ENCODE peak calls at places on chromosomes 5 and 9, in nine cellular contexts. M is AG04450, Z is ovary, J is activated B cell treated with CpG ODN at 0.5 μM for 24 hours, T is endothelial cell, Y is H9, P is cardiac muscle cell, C is AG09319, L is osteocyte. U is an unnamed sample.
A peak's percentile ranks its signal among the peaks of the same experiment; 100 is the strongest.

GRCh38 chr5:82234880-82235279 is 43.3 kb downstream of the RPS23 start:
- DNase-seq in Z (no peak), P (no peak), J (no peak), Y (no peak), T (no peak), L (no peak), C (no peak), M (no peak), U (no peak)

GRCh38 chr5:9932770-9933169 is 302.6 kb upstream of the TAS2R1 start:
- DNase-seq in T (no peak), J (no peak), Y (no peak), L (no peak), M (peak; percentile 18), C (no peak), P (peak; percentile 52), Z (no peak), U (no peak)

GRCh38 chr9:1890806-1891205 is 124.3 kb upstream of the SMARCA2 start:
- DNase-seq in Y (no peak), J (no peak), M (no peak), Z (no peak), L (no peak), P (peak; percentile 17), T (no peak), C (no peak), U (no peak)

GRCh38 chr9:124054671-124055212 is 43.2 kb downstream of the LHX2 start:
- DNase-seq in L (no peak), Y (no peak), P (peak; percentile 96), M (peak; percentile 48), C (peak; percentile 40), Z (no peak), J (no peak), T (no peak), U (no peak)

GRCh38 chr9:81814794-81815464 is 113.3 kb upstream of the SPATA31D4 start:
- DNase-seq in J (no peak), L (no peak), P (no peak), Y (no peak), M (no peak), T (no peak), C (no peak), Z (no peak), U (no peak)

GRCh38 chr5:169301386-169301930 is 519 bp upstream of the SLIT3 start:
- DNase-seq in C (no peak), L (no peak), M (no peak), Y (peak; percentile 62), J (no peak), Z (no peak), T (no peak), P (peak; percentile 22), U (no peak)

GRCh38 chr5:149388498-149389190 is 9.6 kb upstream of the IL17B start:
- DNase-seq in L (no peak), M (no peak), Y (no peak), J (no peak), T (no peak), P (no peak), C (no peak), Z (no peak), U (no peak)

GRCh38 chr5:176447538-176447981 is 625 bp upstream of the FAF2 start:
- DNase-seq in Y (no peak), M (no peak), C (no peak), Z (no peak), L (no peak), J (no peak), T (no peak), P (no peak), U (peak; percentile 74)

GRCh38 chr5:77867914-77868313 is 91.8 kb upstream of the TBCA start:
- DNase-seq in C (no peak), M (no peak), Z (no peak), J (no peak), Y (no peak), T (no peak), P (no peak), L (no peak), U (no peak)

GRCh38 chr5:93675458-93676450 is 65.6 kb downstream of the POU5F2 start:
- DNase-seq in L (no peak), Y (no peak), T (no peak), C (peak; percentile 7), Z (no peak), M (no peak), J (no peak), P (no peak), U (no peak)

GRCh38 chr5:141940695-141941271 is 17.1 kb downstream of the DELE1 start:
- DNase-seq in C (no peak), M (no peak), T (no peak), Z (no peak), J (no peak), P (peak; percentile 29), Y (no peak), L (no peak), U (no peak)

GRCh38 chr5:78547731-78548189 is 100.8 kb downstream of the LHFPL2 start:
- DNase-seq in L (peak; percentile 89), T (no peak), Z (peak; percentile 80), J (no peak), C (peak; percentile 65), P (peak; percentile 99), M (no peak), Y (no peak), U (no peak)

GRCh38 chr9:123544007-123544827 is 188.2 kb downstream of the CRB2 start:
- DNase-seq in L (no peak), M (no peak), C (no peak), T (peak; percentile 43), Y (no peak), J (no peak), P (peak; percentile 65), Z (no peak), U (no peak)

GRCh38 chr5:44332360-44332971 is 56.8 kb downstream of the FGF10 start:
- DNase-seq in L (no peak), T (no peak), C (peak; percentile 8), Z (no peak), M (peak; percentile 21), Y (no peak), P (peak; percentile 67), J (no peak), U (no peak)

DNA sequence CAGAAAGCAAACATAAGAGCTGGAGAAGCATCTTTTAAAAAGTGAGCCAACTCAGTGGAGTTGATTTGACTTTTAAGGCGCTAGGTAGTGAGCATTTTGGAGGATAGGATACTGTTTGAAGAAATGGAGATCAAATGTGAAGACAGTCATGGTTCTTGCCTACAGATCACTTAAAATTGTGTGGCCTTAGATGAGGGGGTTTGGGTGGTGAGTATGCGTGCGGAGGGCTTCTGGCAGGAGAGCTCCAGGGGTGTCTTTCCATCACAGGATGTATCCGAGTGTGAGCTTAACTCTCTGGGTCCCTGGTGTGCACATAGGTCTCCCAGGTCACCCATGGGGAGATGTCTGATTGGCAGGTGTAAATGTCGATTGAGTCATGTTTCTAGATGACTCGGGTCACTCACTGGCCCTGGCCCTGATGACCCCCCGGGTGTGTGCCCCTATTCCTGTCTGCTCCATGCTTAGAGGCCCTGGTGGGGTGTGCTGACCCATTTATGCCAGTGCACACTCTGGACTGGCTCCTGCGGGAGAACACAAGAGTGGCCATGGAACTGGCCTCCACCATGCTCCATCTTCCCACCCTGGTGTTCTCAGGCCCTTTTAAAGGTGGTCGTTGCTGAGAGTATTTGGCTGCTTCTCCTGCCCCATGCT is 274.4 kb downstream of the FSTL4 start:
- DNase-seq in Y (no peak), J (no peak), L (no peak), M (no peak), P (no peak), T (no peak), Z (no peak), C (no peak), U (no peak)
- TF ChIP-seq CTCF in Y (no peak), J (no peak), L (no peak), M (no peak), P (no peak), T (no peak), Z (no peak), C (no peak), U (no peak)

GRCh38 chr9:125886365-125886764 is 139.2 kb downstream of the PBX3 start:
- DNase-seq in L (no peak), Z (no peak), C (no peak), T (no peak), Y (no peak), M (no peak), J (no peak), P (no peak), U (no peak)
- TF ChIP-seq CTCF in L (no peak), Z (no peak), C (no peak), T (no peak), Y (no peak), M (no peak), J (no peak), P (no peak), U (no peak)

GRCh38 chr5:71922584-71923106 is 184.6 kb upstream of the MAP1B start:
- DNase-seq in T (no peak), P (peak; percentile 88), Y (peak; percentile 37), M (no peak), J (no peak), L (no peak), Z (no peak), C (no peak), U (no peak)
- TF ChIP-seq CTCF in T (no peak), P (no peak), Y (no peak), M (no peak), J (no peak), L (no peak), Z (no peak), C (no peak), U (no peak)

DNA sequence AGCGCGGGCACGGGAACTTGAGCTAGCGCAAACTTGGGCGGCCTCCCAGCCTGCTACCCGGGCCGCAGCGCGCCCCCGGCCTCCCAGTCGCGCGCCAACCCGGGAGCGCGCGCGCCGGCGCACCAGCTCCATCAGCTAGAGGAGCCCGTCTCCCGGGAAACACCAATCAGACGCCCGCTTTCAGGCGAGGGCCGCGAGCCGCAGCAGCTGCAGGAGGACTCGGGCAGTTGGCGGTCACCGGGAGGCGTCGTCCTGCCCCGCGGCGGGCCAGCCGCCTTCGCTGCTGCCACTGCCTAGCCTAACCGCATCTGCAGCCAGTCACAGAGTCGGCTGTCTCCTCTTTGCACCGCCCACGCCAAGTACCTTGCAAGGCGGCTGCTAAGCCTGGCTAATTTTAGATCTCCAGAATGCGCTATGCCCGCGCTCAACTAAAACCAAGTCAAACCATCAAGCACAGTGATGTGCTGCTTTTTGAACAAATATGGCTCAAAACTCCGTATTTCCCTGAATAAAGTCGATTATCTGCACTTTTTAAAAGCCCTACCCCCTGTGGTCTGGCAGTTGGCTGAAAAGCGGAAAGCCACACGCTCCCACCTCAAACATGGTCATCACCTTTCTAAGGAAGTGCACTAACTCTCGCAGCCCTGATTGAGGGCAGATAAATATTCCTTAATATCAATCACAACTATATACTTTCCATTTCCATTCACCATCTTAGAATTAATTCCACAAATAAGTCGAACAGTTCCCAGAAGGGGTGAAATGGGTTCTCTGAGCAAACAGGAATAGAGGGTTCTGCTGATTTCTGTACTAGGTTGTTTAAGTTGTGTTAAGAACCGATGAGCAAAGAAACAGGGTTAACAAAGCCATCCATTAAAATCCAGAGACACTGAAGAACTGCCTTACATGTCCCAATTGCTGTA is 221.8 kb downstream of the MEF2C start:
- DNase-seq in C (peak; percentile 32), J (no peak), Y (peak; percentile 99), L (no peak), T (peak; percentile 81), M (no peak), P (peak; percentile 75), Z (peak; percentile 63), U (peak; percentile 87)
- TF ChIP-seq CTCF in C (no peak), J (no peak), Y (no peak), L (no peak), T (no peak), M (no peak), P (no peak), Z (no peak), U (no peak)

U was measured in type B pancreatic cell.